ENCODE peak calls at places on chromosome 5, in eight cellular contexts. A is GM23338, V is OCI-LY7, Q is heart right ventricle, L is body of pancreas, M is upper lobe of left lung, O is IMR-90, I is esophagus squamous epithelium. X is an unnamed sample.

GRCh38 chr5:98614341-98614740 is 159.1 kb upstream of the RGMB start:
- DNase-seq in A (no peak), V (no peak), Q (no peak), L (no peak), M (no peak), O (no peak), I (no peak), X (no peak)

GRCh38 chr5:146877783-146878470 is 630 bp downstream of the PPP2R2B start:
- DNase-seq in A (peak; percentile 76), V (no peak), Q (peak; percentile 4), L (peak; percentile 2), M (no peak), O (no peak), I (no peak), X (no peak)

GRCh38 chr5:174832811-174833210 is 108.4 kb downstream of the MSX2 start:
- DNase-seq in A (no peak), V (no peak), Q (no peak), L (no peak), M (no peak), O (no peak), I (no peak), X (no peak)

GRCh38 chr5:2003690-2004365 is 121.1 kb upstream of the IRX4 start:
- DNase-seq in A (no peak), V (no peak), Q (no peak), L (no peak), M (no peak), O (no peak), I (no peak), X (no peak)

GRCh38 chr5:42950466-42951168 is 89.5 kb downstream of the ANXA2R start:
- DNase-seq in A (peak; percentile 88), V (peak; percentile 36), Q (peak; percentile 81), L (peak; percentile 81), M (peak; percentile 91), O (peak; percentile 100), I (peak; percentile 45), X (no peak)

GRCh38 chr5:1930880-1931589 is 48.3 kb upstream of the IRX4 start:
- DNase-seq in A (peak; percentile 66), V (no peak), Q (peak; percentile 16), L (peak; percentile 45), M (no peak), O (no peak), I (no peak), X (no peak)

GRCh38 chr5:170143091-170143490 is 37.4 kb downstream of the FOXI1 start:
- DNase-seq in A (no peak), V (no peak), Q (no peak), L (no peak), M (no peak), O (no peak), I (no peak), X (no peak)

GRCh38 chr5:1703352-1704050 is 96.1 kb downstream of the MRPL36 start:
- DNase-seq in A (peak; percentile 60), V (no peak), Q (no peak), L (no peak), M (no peak), O (no peak), I (no peak), X (no peak)

GRCh38 chr5:177547736-177548135 is 6.6 kb downstream of the FAM193B start:
- DNase-seq in A (no peak), V (no peak), Q (no peak), L (no peak), M (no peak), O (no peak), I (no peak), X (no peak)

GRCh38 chr5:61516946-61517345 is 184.9 kb downstream of the ZSWIM6 start:
- DNase-seq in A (no peak), V (no peak), Q (no peak), L (no peak), M (no peak), O (no peak), I (no peak), X (no peak)

GRCh38 chr5:181205735-181206401 is 872 bp upstream of the TRIM7 start:
- DNase-seq in A (no peak), V (no peak), Q (no peak), L (no peak), M (no peak), O (peak; percentile 21), I (no peak), X (no peak)

GRCh38 chr5:107578051-107578635 is 92.6 kb downstream of the EFNA5 start:
- DNase-seq in A (no peak), V (no peak), Q (no peak), L (no peak), M (no peak), O (no peak), I (no peak), X (no peak)

GRCh38 chr5:142070000-142070399 is 38.6 kb upstream of the NDFIP1 start:
- DNase-seq in A (no peak), V (no peak), Q (no peak), L (no peak), M (no peak), O (no peak), I (no peak), X (no peak)

GRCh38 chr5:52468980-52469379 is 318.7 kb upstream of the ITGA1 start:
- DNase-seq in A (no peak), V (no peak), Q (no peak), L (no peak), M (no peak), O (no peak), I (no peak), X (no peak)

GRCh38 chr5:72314571-72315172 is 5.4 kb downstream of the MRPS27 start:
- DNase-seq in A (peak; percentile 37), V (no peak), Q (peak; percentile 63), L (peak; percentile 70), M (peak; percentile 55), O (peak; percentile 82), I (no peak), X (no peak)

GRCh38 chr5:159814810-159815585 is 101.3 kb upstream of the ADRA1B start:
- DNase-seq in A (no peak), V (no peak), Q (no peak), L (no peak), M (no peak), O (peak; percentile 21), I (no peak), X (no peak)

GRCh38 chr5:173242675-173243085 is 7.7 kb upstream of the NKX2-5 start:
- DNase-seq in A (peak; percentile 73), V (no peak), Q (no peak), L (no peak), M (no peak), O (no peak), I (no peak), X (no peak)
- H3K4me3 ChIP-seq in A (peak overlapping the region; percentile 28), V (no peak overlapping the region), Q (peak overlapping the region; percentile 58), L (no peak overlapping the region), M (no peak overlapping the region), O (no peak overlapping the region), I (no peak overlapping the region), X (no peak overlapping the region)

GRCh38 chr5:140791111-140791510 is 3.5 kb upstream of the PCDHA2 start:
- DNase-seq in A (no peak), V (no peak), Q (no peak), L (no peak), M (no peak), O (no peak), I (no peak), X (no peak)

GRCh38 chr5:140796718-140797095 is 2.1 kb downstream of the PCDHA2 start:
- DNase-seq in A (no peak), V (no peak), Q (no peak), L (no peak), M (no peak), O (no peak), I (no peak), X (no peak)

GRCh38 chr5:140795259-140795641 is 598 bp downstream of the PCDHA2 start:
- DNase-seq in A (peak; percentile 85), V (no peak), Q (no peak), L (no peak), M (no peak), O (no peak), I (no peak), X (no peak)

GRCh38 chr5:140794594-140795258 is at the start of gene PCDHA2:
- DNase-seq in A (peak; percentile 88), V (no peak), Q (no peak), L (no peak), M (no peak), O (no peak), I (no peak), X (no peak)
- TF ChIP-seq CTCF in A (peak; percentile 95), V (peak; percentile 47), Q (no peak), L (no peak), M (no peak), O (no peak), I (no peak), X (no peak)

GRCh38 chr5:136066705-136067271 is 38.0 kb downstream of the TGFBI start:
- DNase-seq in A (peak; percentile 21), V (peak; percentile 24), Q (peak; percentile 57), L (peak; percentile 35), M (no peak), O (peak; percentile 77), I (no peak), X (no peak)

GRCh38 chr5:136063778-136064465 is 35.1 kb downstream of the TGFBI start:
- DNase-seq in A (no peak), V (no peak), Q (no peak), L (no peak), M (no peak), O (no peak), I (no peak), X (no peak)

GRCh38 chr5:136064510-136064909 is 35.7 kb downstream of the TGFBI start:
- DNase-seq in A (no peak), V (no peak), Q (no peak), L (no peak), M (no peak), O (no peak), I (no peak), X (peak; percentile 33)

GRCh38 chr5:136067422-136067821 is 38.6 kb downstream of the TGFBI start:
- DNase-seq in A (no peak), V (no peak), Q (no peak), L (no peak), M (no peak), O (no peak), I (no peak), X (no peak)

GRCh38 chr5:136065588-136065987 is 36.8 kb downstream of the TGFBI start:
- DNase-seq in A (no peak), V (no peak), Q (no peak), L (no peak), M (no peak), O (no peak), I (no peak), X (no peak)
- H3K36me3 ChIP-seq in A (no peaks in the 10 kb centered on the region), V (no peaks in the 10 kb centered on the region), Q (peaks cover 37% of the 10 kb centered on the region), L (no peaks in the 10 kb centered on the region), M (no peaks in the 10 kb centered on the region), O (peaks cover 67% of the 10 kb centered on the region), I (no peaks in the 10 kb centered on the region), X (no peaks in the 10 kb centered on the region)

GRCh38 chr5:6582507-6583048 is 50.3 kb downstream of the NSUN2 start:
- DNase-seq in A (no peak), V (no peak), Q (no peak), L (no peak), M (no peak), O (no peak), I (no peak), X (no peak)

GRCh38 chr5:6584727-6585126 is 48.1 kb downstream of the NSUN2 start:
- DNase-seq in A (no peak), V (no peak), Q (no peak), L (no peak), M (no peak), O (no peak), I (no peak), X (no peak)

GRCh38 chr5:6581559-6582426 is 51.1 kb downstream of the NSUN2 start:
- DNase-seq in A (no peak), V (no peak), Q (no peak), L (no peak), M (no peak), O (no peak), I (no peak), X (no peak)

GRCh38 chr5:6584101-6584645 is 48.7 kb downstream of the NSUN2 start:
- DNase-seq in A (no peak), V (no peak), Q (no peak), L (no peak), M (no peak), O (no peak), I (no peak), X (no peak)

GRCh38 chr5:6583049-6583880 is 49.6 kb downstream of the NSUN2 start:
- DNase-seq in A (peak; percentile 77), V (no peak), Q (no peak), L (peak; percentile 31), M (no peak), O (no peak), I (no peak), X (no peak)
- H3K4me3 ChIP-seq in A (peak overlapping the region; percentile 67), V (no peak overlapping the region), Q (peak overlapping the region; percentile 50), L (no peak overlapping the region), M (peak overlapping the region; percentile 34), O (peak overlapping the region; percentile 33), I (peak overlapping the region; percentile 37), X (no peak overlapping the region)

X was measured in mucosa of descending colon.